ENCODE peak calls at places on chromosomes 16 and 17, in five cellular contexts. P, S, L, G and H are unnamed samples.
A peak's percentile ranks its signal among the peaks of the same experiment; 100 is the strongest.

GRCh38 chr17:16013943-16014407 is 14.4 kb downstream of the TTC19 start:
- DNase-seq in L (peak; percentile 76), P (peak; percentile 29), G (no peak), S (peak; percentile 93), H (no peak)

GRCh38 chr16:13992976-13993375 is 73.0 kb downstream of the ERCC4 start:
- DNase-seq in S (no peak), G (no peak), L (no peak), P (no peak), H (no peak)

GRCh38 chr17:57215317-57215716 is 41.0 kb upstream of the MSI2 start:
- DNase-seq in P (no peak), L (peak; percentile 25), S (peak; percentile 95), G (no peak), H (no peak)

GRCh38 chr17:30928584-30928983 is 6.8 kb downstream of the ADAP2 start:
- DNase-seq in S (no peak), G (no peak), L (no peak), P (no peak), H (no peak)

GRCh38 chr17:16287563-16288027 is 65.7 kb downstream of the CENPV start:
- DNase-seq in G (peak; percentile 39), S (peak; percentile 76), L (peak; percentile 30), P (no peak), H (no peak)

GRCh38 chr16:17342031-17342430 is 128.7 kb downstream of the XYLT1 start:
- DNase-seq in S (no peak), P (no peak), G (no peak), L (no peak), H (no peak)

GRCh38 chr16:68927016-68927415 is 83.7 kb downstream of the TANGO6 start:
- DNase-seq in S (no peak), L (no peak), P (no peak), G (no peak), H (no peak)

GRCh38 chr17:73123606-73124320 is 31.3 kb upstream of the SLC39A11 start:
- DNase-seq in P (no peak), S (no peak), G (no peak), L (no peak), H (no peak)

GRCh38 chr17:9816472-9816871 is 5.4 kb downstream of the GSG1L2 start:
- DNase-seq in L (no peak), P (no peak), S (no peak), G (no peak), H (no peak)

GRCh38 chr17:10089221-10089799 is 109.1 kb downstream of the GAS7 start:
- DNase-seq in G (no peak), P (no peak), S (no peak), L (no peak), H (no peak)

GRCh38 chr16:54522596-54522995 is 236.0 kb upstream of the IRX3 start:
- DNase-seq in L (no peak), P (no peak), G (no peak), S (no peak), H (no peak)

GRCh38 chr16:8552487-8553221 is 37.7 kb downstream of the TMEM114 start:
- DNase-seq in P (no peak), G (no peak), S (no peak), L (no peak), H (no peak)

GRCh38 chr17:18238299-18238698 is 12.9 kb downstream of the LLGL1 start:
- DNase-seq in P (no peak), G (no peak), S (no peak), L (no peak), H (no peak)

GRCh38 chr16:56675685-56676210 is 6.1 kb downstream of the MT1H start:
- DNase-seq in S (no peak), P (no peak), G (peak; percentile 59), L (no peak), H (no peak)

GRCh38 chr17:58200024-58200633 is 7.6 kb downstream of the EPX start:
- DNase-seq in L (peak; percentile 68), S (peak; percentile 57), P (peak; percentile 36), G (peak; percentile 73), H (peak; percentile 54)